ENCODE peak calls at places on chromosomes 6 and 20, in five cellular contexts. W is neuronal stem cell, S is H1, K is esophagus squamous epithelium, Y is ovary. M is an unnamed sample.

GRCh38 chr6:11566609-11567008 is 29.1 kb downstream of the TMEM170B start:
- DNase-seq in W (no peak), S (no peak), K (no peak), Y (no peak), M (no peak)

GRCh38 chr6:162856885-162857284 is 129.1 kb downstream of the PACRG start:
- DNase-seq in W (peak; percentile 87), S (no peak), K (no peak), Y (no peak), M (peak; percentile 66)

GRCh38 chr6:142797159-142797558 is 147.8 kb downstream of the HIVEP2 start:
- DNase-seq in W (no peak), S (no peak), K (no peak), Y (no peak), M (no peak)

GRCh38 chr6:33207569-33208088 is 671 bp upstream of the RING1 start:
- DNase-seq in W (no peak), S (peak; percentile 66), K (no peak), Y (peak; percentile 75), M (no peak)

GRCh38 chr6:96234476-96234875 is 218.7 kb downstream of the FUT9 start:
- DNase-seq in W (no peak), S (no peak), K (no peak), Y (no peak), M (no peak)

GRCh38 chr6:137775720-137776119 is 91.3 kb upstream of the TNFAIP3 start:
- DNase-seq in W (no peak), S (no peak), K (no peak), Y (no peak), M (peak; percentile 69)

GRCh38 chr6:139439278-139439813 is 64.9 kb upstream of the CITED2 start:
- DNase-seq in W (no peak), S (no peak), K (no peak), Y (no peak), M (no peak)

GRCh38 chr6:110720066-110720465 is 95.2 kb downstream of the CDK19 start:
- DNase-seq in W (no peak), S (no peak), K (no peak), Y (no peak), M (no peak)

GRCh38 chr6:26215200-26216014 is 128.2 kb downstream of the HFE start:
- DNase-seq in W (no peak), S (peak; percentile 60), K (no peak), Y (no peak), M (peak; percentile 58)

GRCh38 chr20:53413188-53413631 is 180.4 kb downstream of the ZNF217 start:
- DNase-seq in W (peak; percentile 8), S (peak; percentile 86), K (no peak), Y (no peak), M (no peak)

GRCh38 chr20:51122931-51123658 is 100.2 kb upstream of the KCNG1 start:
- DNase-seq in W (no peak), S (no peak), K (no peak), Y (no peak), M (no peak)

GRCh38 chr20:51608060-51608459 is 65.5 kb upstream of the NFATC2 start:
- DNase-seq in W (no peak), S (no peak), K (no peak), Y (no peak), M (no peak)

GRCh38 chr20:17504898-17505663 is 26.1 kb downstream of the BFSP1 start:
- DNase-seq in W (peak; percentile 58), S (peak; percentile 81), K (no peak), Y (peak; percentile 58), M (peak; percentile 53)

GRCh38 chr20:52972965-52973819 is 1.0 kb downstream of the TSHZ2 start:
- DNase-seq in W (no peak), S (peak; percentile 68), K (no peak), Y (peak; percentile 51), M (peak; percentile 3)

GRCh38 chr6:21754891-21755290 is 161.3 kb downstream of the SOX4 start:
- DNase-seq in W (no peak), S (no peak), K (no peak), Y (no peak), M (peak; percentile 55)

GRCh38 chr6:1131285-1132079 is 180.4 kb upstream of the FOXQ1 start:
- DNase-seq in W (no peak), S (no peak), K (no peak), Y (no peak), M (peak; percentile 81)

GRCh38 chr6:7270320-7271204 is 42.4 kb downstream of the SSR1 start:
- DNase-seq in W (no peak), S (peak; percentile 16), K (no peak), Y (no peak), M (no peak)

GRCh38 chr20:830011-830521 is 3.4 kb upstream of the FAM110A start:
- DNase-seq in W (no peak), S (no peak), K (no peak), Y (no peak), M (no peak)

GRCh38 chr6:35078226-35078850 is 62.8 kb downstream of the TCP11 start:
- DNase-seq in W (no peak), S (no peak), K (no peak), Y (no peak), M (no peak)

GRCh38 chr20:62739581-62740285 is 31.1 kb downstream of the NTSR1 start:
- DNase-seq in W (no peak), S (no peak), K (no peak), Y (no peak), M (no peak)

GRCh38 chr6:105763866-105764265 is 322.3 kb upstream of the PRDM1 start:
- DNase-seq in W (no peak), S (no peak), K (no peak), Y (no peak), M (no peak)

GRCh38 chr20:50844430-50845100 is 49.7 kb downstream of the BCAS4 start:
- DNase-seq in W (no peak), S (no peak), K (no peak), Y (no peak), M (peak; percentile 14)

GRCh38 chr6:135675862-135676261 is 175.6 kb upstream of the PDE7B start:
- DNase-seq in W (peak; percentile 56), S (no peak), K (no peak), Y (no peak), M (no peak)

GRCh38 chr6:41247288-41247865 is 19.2 kb downstream of the TREML4 start:
- DNase-seq in W (no peak), S (no peak), K (no peak), Y (no peak), M (no peak)

GRCh38 chr6:165835410-165835851 is 172.4 kb upstream of the PDE10A start:
- DNase-seq in W (no peak), S (no peak), K (no peak), Y (no peak), M (no peak)

GRCh38 chr6:31776961-31777666 is at the start of gene VWA7:
- DNase-seq in W (no peak), S (peak; percentile 63), K (no peak), Y (peak; percentile 78), M (peak; percentile 55)

GRCh38 chr20:10795286-10796026 is 121.7 kb upstream of the JAG1 start:
- DNase-seq in W (no peak), S (no peak), K (no peak), Y (no peak), M (no peak)

GRCh38 chr6:24683297-24684296 is 16.7 kb downstream of the ACOT13 start:
- DNase-seq in W (no peak), S (no peak), K (no peak), Y (no peak), M (no peak)

GRCh38 chr6:138680085-138680484 is 93.5 kb upstream of the CCDC28A start:
- DNase-seq in W (no peak), S (no peak), K (no peak), Y (no peak), M (no peak)

GRCh38 chr20:3456648-3457047 is 14.2 kb upstream of the ATRN start:
- DNase-seq in W (no peak), S (no peak), K (no peak), Y (no peak), M (no peak)

GRCh38 chr20:3459881-3460307 is 10.9 kb upstream of the ATRN start:
- DNase-seq in W (no peak), S (no peak), K (no peak), Y (no peak), M (no peak)

GRCh38 chr20:3452690-3453089 is 18.1 kb upstream of the ATRN start:
- DNase-seq in W (no peak), S (no peak), K (no peak), Y (no peak), M (no peak)

GRCh38 chr20:3452127-3452526 is 18.7 kb upstream of the ATRN start:
- DNase-seq in W (no peak), S (no peak), K (no peak), Y (no peak), M (no peak)

DNA sequence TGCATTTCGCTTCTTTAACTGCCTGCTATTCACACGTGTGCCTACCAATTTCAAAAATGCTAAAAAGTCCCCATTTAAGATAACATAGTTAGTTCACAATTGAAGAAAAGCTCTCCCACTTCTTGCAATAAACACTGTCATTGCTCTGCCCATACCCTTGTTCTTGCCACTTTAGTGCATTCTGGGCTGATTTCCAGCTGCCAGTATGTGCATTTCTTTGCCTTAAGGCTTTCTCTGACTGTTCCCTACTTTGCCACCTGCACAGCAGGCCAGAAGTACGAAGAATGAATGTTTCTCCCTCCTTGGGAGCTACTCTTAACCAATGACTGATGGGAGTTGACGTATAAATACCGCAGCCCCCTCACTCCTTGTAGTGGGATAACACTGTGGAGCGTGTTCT is 16.0 kb upstream of the ATRN start:
- DNase-seq in W (no peak), S (no peak), K (no peak), Y (no peak), M (no peak)
- H3K4me1 ChIP-seq in W (no peaks in the 10 kb centered on the region), S (no peaks in the 10 kb centered on the region), K (no peaks in the 10 kb centered on the region), Y (no peaks in the 10 kb centered on the region), M (peaks cover 3% of the 10 kb centered on the region)

GRCh38 chr20:46209930-46210671 is 92.0 kb downstream of the CD40 start:
- DNase-seq in W (no peak), S (no peak), K (no peak), Y (peak; percentile 49), M (no peak)

GRCh38 chr20:46210672-46211330 is 92.7 kb downstream of the CD40 start:
- DNase-seq in W (no peak), S (no peak), K (no peak), Y (no peak), M (no peak)

GRCh38 chr20:46212876-46213275 is 94.8 kb downstream of the CD40 start:
- DNase-seq in W (no peak), S (no peak), K (no peak), Y (no peak), M (no peak)

GRCh38 chr20:46212252-46212651 is 94.1 kb downstream of the CD40 start:
- DNase-seq in W (no peak), S (no peak), K (no peak), Y (no peak), M (no peak)

GRCh38 chr20:46211331-46211722 is 93.2 kb downstream of the CD40 start:
- DNase-seq in W (no peak), S (no peak), K (no peak), Y (no peak), M (no peak)
- H3K27me3 ChIP-seq in W (no peaks in the 10 kb centered on the region), S (no peaks in the 10 kb centered on the region), K (peaks cover 96% of the 10 kb centered on the region), Y (no peaks in the 10 kb centered on the region), M (peaks cover 18% of the 10 kb centered on the region)

DNA sequence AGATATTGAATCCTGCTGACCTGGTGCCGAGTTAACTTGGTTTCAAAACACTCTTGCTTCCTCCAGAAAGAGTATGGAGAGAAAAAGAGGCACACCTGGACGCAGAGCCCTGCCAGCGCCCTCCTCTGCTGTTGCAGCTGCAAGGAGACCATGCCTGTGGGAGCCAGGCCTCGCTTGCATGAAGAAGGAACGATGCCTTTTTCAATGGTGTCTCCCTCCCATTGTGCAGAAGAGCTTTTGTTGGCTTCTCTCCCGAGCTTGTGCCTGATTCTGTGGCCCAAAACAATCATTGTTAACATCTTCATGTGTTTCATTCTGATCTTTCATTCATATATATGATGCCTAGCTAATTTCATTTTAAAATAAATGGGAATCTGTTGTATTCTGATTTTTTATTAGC is 98.1 kb downstream of the FAM120B start:
- DNase-seq in W (no peak), S (no peak), K (no peak), Y (no peak), M (no peak)
- H3K27ac ChIP-seq in W (no peak overlapping the region), S (no peak overlapping the region), K (no peak overlapping the region), Y (no peak overlapping the region), M (peak overlapping the region; percentile 94)

GRCh38 chr20:5767493-5768098 is 17.4 kb downstream of the SHLD1 start:
- DNase-seq in W (no peak), S (no peak), K (no peak), Y (no peak), M (no peak)
- H3K4me1 ChIP-seq in W (no peaks in the 10 kb centered on the region), S (no peaks in the 10 kb centered on the region), K (peaks cover 4% of the 10 kb centered on the region), Y (no peaks in the 10 kb centered on the region), M (no peaks in the 10 kb centered on the region)

M was measured in SJSA1.